ENCODE peak calls at places on chromosomes 3 and 15, in six cellular contexts. N, I, W, B, J and X are unnamed samples.

GRCh38 chr3:43689166-43689565 is 1.6 kb upstream of the ABHD5 start:
- DNase-seq in N (no peak), J (no peak), I (no peak), B (no peak), W (no peak), X (no peak)

GRCh38 chr15:80620931-80621330 is 74.2 kb upstream of the ABHD17C start:
- DNase-seq in N (no peak), J (no peak), W (no peak), I (no peak), B (no peak), X (no peak)

GRCh38 chr3:45205126-45205525 is 21.0 kb downstream of the TMEM158 start:
- DNase-seq in J (no peak), I (peak; percentile 82), W (no peak), N (no peak), B (no peak), X (no peak)

GRCh38 chr15:85778107-85778776 is 16.5 kb downstream of the KLHL25 start:
- DNase-seq in W (no peak), B (no peak), J (no peak), I (no peak), N (no peak), X (no peak)

GRCh38 chr15:35141743-35142356 is 56.8 kb upstream of the NANOGP8 start:
- DNase-seq in J (no peak), W (peak; percentile 0), B (no peak), N (peak; percentile 55), I (peak; percentile 96), X (no peak)

GRCh38 chr3:113773381-113773780 is 26.5 kb downstream of the ATP6V1A start:
- DNase-seq in B (no peak), N (no peak), J (no peak), I (peak; percentile 91), W (no peak), X (no peak)

GRCh38 chr15:89776274-89777072 is at the start of gene MESP2:
- DNase-seq in W (peak; percentile 67), I (peak; percentile 65), N (peak; percentile 90), B (no peak), J (peak; percentile 91), X (peak; percentile 94)

GRCh38 chr3:168620854-168621253 is 525.1 kb upstream of the GOLIM4 start:
- DNase-seq in B (no peak), W (peak; percentile 41), I (no peak), J (no peak), N (peak; percentile 18), X (peak; percentile 68)

GRCh38 chr3:189714991-189715961 is 84.1 kb downstream of the TP63 start:
- DNase-seq in J (no peak), I (peak; percentile 74), W (no peak), B (peak; percentile 43), N (no peak), X (no peak)

GRCh38 chr15:75230524-75231371 is 27.4 kb upstream of the GOLGA6C start:
- DNase-seq in N (no peak), J (no peak), I (no peak), B (no peak), W (no peak), X (no peak)

GRCh38 chr3:68206524-68207117 is 552.2 kb upstream of the SUCLG2 start:
- DNase-seq in B (no peak), N (peak; percentile 8), W (no peak), J (no peak), I (no peak), X (peak; percentile 8)

GRCh38 chr15:37109151-37109912 is 9.0 kb upstream of the MEIS2 start:
- DNase-seq in J (no peak), W (no peak), B (no peak), I (no peak), N (no peak), X (no peak)

GRCh38 chr15:51708013-51708412 is 26.7 kb downstream of the SCG3 start:
- DNase-seq in N (no peak), B (no peak), I (no peak), J (no peak), W (no peak), X (no peak)

GRCh38 chr3:37935756-37936666 is 54.6 kb upstream of the VILL start:
- DNase-seq in B (no peak), J (no peak), W (peak; percentile 98), I (peak; percentile 95), N (peak; percentile 81), X (no peak)

GRCh38 chr3:23650371-23651140 is 155.2 kb upstream of the UBE2E1 start:
- DNase-seq in N (peak; percentile 61), I (peak; percentile 97), W (no peak), B (no peak), J (no peak), X (no peak)

GRCh38 chr3:127746400-127747057 is 73.8 kb downstream of the ABTB1 start:
- DNase-seq in B (no peak), J (peak; percentile 38), I (no peak), N (peak; percentile 95), W (no peak), X (no peak)

GRCh38 chr15:98568382-98569017 is 79.8 kb upstream of the IGF1R start:
- DNase-seq in J (no peak), B (no peak), W (no peak), N (peak; percentile 31), I (no peak), X (no peak)

DNA sequence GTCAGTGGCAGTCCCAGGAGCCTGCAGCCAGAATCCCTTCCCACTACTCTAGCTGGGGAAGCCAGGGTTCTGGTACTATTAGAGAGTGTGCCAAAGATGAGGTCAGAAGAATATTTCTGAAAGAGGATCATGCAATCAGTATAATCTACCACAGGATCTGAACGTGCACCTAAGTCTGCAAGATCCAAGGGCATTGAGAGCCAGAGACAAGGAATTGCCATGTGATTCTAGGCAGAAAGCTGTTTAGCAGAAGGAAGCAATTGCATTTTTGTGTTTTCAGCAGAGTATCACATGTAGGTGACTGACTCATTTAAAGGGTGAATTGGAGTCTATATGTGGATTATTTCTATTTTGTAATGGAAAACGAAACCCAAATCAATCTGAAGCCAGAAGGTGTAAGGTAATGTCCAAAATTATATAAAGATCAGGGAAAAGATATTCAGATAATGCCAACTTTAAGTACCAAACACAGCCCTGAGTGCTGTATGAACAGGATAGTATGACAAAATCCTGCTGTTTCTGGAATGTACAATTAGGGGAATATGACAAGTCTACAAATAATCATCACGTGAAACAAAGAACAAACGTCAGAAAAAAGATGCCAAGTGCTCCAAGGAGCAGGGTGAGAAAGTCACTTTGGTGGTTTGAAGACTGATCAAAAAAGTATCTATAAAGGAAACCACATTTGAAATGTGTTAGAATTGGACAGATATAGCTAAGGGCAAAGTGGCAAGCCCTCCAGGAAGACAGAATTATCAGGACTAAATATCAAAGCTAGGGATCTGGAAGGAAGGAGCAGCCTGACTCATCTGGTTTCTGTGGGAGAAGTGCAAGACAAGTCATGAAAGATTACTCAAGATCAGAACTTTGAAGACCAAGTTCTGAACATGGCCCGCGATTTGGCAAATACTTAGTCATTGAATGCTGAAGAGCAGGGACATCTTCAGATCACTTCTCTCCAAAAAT is 1036.6 kb downstream of the NTRK3 start:
- DNase-seq in B (no peak), N (no peak), I (no peak), J (no peak), W (no peak), X (no peak)
- TF ChIP-seq BHLHE40 in B (no peak), N (no peak), I (no peak), J (no peak), W (no peak), X (no peak)

GRCh38 chr3:54042259-54042823 is 80.0 kb upstream of the CACNA2D3 start:
- DNase-seq in N (no peak), I (no peak), B (no peak), J (no peak), W (no peak), X (no peak)
- TF ChIP-seq BHLHE40 in N (no peak), I (no peak), B (no peak), J (no peak), W (no peak), X (no peak)

GRCh38 chr3:72006631-72007556 is 221.9 kb upstream of the PROK2 start:
- DNase-seq in J (peak; percentile 44), B (no peak), I (no peak), W (no peak), N (no peak), X (no peak)

GRCh38 chr3:72011495-72011894 is 226.5 kb upstream of the PROK2 start:
- DNase-seq in B (no peak), J (no peak), N (no peak), I (peak; percentile 62), W (no peak), X (no peak)

GRCh38 chr3:72010044-72010443 is 225.1 kb upstream of the PROK2 start:
- DNase-seq in J (no peak), I (no peak), N (no peak), B (no peak), W (no peak), X (no peak)

GRCh38 chr3:72004749-72005292 is 219.9 kb upstream of the PROK2 start:
- DNase-seq in B (no peak), J (peak; percentile 28), N (no peak), W (no peak), I (peak; percentile 51), X (no peak)

DNA sequence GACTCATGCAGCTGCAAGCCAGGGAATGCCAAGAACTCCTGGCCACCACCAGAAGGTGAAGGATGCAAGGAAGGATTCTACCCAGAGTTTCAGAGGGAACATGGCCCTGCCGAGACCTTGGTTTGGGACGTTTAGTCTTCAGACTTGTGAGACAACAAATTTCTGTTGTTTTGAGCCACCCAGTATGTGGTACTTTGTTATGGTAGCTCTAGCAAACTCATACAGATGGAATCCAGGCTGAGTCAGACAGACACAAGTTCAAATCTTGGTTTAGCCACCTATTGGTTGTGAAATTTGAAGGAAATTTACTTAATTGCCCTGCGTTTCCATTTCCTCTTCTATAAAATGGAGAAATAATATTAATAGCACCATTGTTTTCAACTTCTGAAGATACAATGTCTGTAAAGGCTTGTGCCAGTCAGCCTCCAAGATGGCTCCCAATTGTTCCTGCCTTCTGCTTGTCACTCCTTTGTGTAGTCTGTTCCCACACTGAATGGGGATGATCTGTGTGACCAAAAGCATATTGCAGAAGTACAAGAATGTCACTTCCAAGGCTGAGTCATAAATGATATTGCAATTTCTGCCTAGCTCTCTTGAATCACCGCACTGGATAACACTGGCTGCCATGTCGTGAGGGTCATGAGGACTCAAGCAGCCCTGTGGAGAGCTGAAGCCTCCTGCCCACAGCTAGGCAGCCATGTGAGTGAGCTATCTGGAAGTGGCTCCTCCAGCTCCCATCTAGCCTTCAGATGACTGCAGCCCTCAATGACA is 223.5 kb upstream of the PROK2 start:
- DNase-seq in J (no peak), I (peak; percentile 41), B (no peak), W (no peak), N (no peak), X (no peak)
- TF ChIP-seq BHLHE40 in J (no peak), I (no peak), B (no peak), W (no peak), N (no peak), X (no peak)

DNA sequence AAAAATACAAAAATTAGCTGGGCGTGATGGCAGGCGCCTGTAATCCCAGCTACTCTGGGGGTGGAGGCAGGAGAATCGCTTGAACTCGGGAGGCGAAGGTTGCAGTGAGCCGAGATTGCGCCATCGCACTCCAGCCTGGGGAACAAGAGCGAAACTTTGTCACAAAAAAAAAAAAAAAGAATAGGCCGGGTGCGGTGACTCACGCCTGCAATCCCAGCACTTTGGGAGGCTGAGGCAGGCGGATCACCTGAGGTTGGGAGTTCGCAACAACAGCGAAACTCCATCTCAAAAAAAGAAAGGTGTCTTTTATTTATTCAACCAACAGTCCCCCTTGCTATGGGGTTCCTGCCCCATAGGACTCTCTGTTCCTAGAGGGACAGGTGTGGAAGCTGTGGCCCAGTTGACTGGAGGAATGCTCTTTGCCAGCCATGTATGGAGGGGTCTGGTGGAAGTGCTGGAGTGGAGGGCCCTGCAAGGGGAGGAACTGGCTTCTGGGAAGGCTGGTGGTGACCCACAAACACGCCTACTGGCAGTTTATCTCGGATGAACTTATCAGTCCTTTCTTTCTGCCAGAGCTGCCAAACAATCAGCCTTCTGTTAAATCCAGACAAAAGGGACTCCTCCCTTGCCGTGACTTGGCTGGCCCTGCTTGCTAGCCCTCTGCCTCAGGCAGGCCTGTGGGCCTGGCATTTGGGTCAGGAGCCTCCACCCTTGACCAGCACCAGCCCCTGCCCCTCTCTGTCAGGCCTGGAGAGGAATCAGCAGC is 4.6 kb upstream of the DAG1 start:
- DNase-seq in B (no peak), W (peak; percentile 91), J (peak; percentile 40), I (no peak), N (no peak), X (no peak)
- TF ChIP-seq BHLHE40 in B (no peak), W (no peak), J (peak; percentile 3), I (no peak), N (no peak), X (no peak)